ENCODE peak calls at places on chromosomes 13 and 19, in seven cellular contexts. I is H1, Z is GM12891, U is SK-N-SH, L is GM12878, Q is HepG2, W is K562. B is an unnamed sample.

GRCh38 chr13:49112782-49113525 is 107.2 kb upstream of the MLNR start:
- DNase-seq in L (no peak), I (peak), W (peak), U (no peak), Q (no peak), Z (no peak), B (no peak)

GRCh38 chr13:94344126-94344863 is 135.2 kb downstream of the DCT start:
- DNase-seq in U (no peak), Q (peak), I (peak), L (no peak), Z (no peak), W (no peak), B (no peak)

GRCh38 chr13:74074723-74075122 is 59.5 kb downstream of the KLF12 start:
- DNase-seq in U (no peak), W (no peak), I (no peak), L (no peak), Z (no peak), Q (no peak), B (no peak)

GRCh38 chr19:38513762-38514167 is 80.3 kb downstream of the RYR1 start:
- DNase-seq in Z (no peak), L (no peak), W (no peak), Q (no peak), U (no peak), I (no peak), B (no peak)

GRCh38 chr19:1073063-1073955 is 6.3 kb downstream of the ARHGAP45 start:
- DNase-seq in L (no peak), W (peak), U (no peak), Z (no peak), Q (no peak), I (no peak), B (no peak)

GRCh38 chr13:72290962-72291681 is 424.1 kb upstream of the DACH1 start:
- DNase-seq in I (peak), U (no peak), Z (no peak), Q (no peak), L (no peak), W (no peak), B (no peak)

GRCh38 chr13:70490320-70490935 is 382.2 kb upstream of the KLHL1 start:
- DNase-seq in Q (no peak), W (no peak), U (no peak), I (no peak), L (no peak), Z (no peak), B (no peak)

GRCh38 chr13:110331362-110331761 is 24.3 kb downstream of the COL4A2 start:
- DNase-seq in I (no peak), Q (no peak), U (no peak), W (no peak), Z (no peak), L (no peak), B (no peak)

GRCh38 chr13:27039171-27039701 is 132.4 kb downstream of the USP12 start:
- DNase-seq in L (no peak), Z (no peak), W (no peak), I (no peak), U (no peak), Q (no peak), B (no peak)

DNA sequence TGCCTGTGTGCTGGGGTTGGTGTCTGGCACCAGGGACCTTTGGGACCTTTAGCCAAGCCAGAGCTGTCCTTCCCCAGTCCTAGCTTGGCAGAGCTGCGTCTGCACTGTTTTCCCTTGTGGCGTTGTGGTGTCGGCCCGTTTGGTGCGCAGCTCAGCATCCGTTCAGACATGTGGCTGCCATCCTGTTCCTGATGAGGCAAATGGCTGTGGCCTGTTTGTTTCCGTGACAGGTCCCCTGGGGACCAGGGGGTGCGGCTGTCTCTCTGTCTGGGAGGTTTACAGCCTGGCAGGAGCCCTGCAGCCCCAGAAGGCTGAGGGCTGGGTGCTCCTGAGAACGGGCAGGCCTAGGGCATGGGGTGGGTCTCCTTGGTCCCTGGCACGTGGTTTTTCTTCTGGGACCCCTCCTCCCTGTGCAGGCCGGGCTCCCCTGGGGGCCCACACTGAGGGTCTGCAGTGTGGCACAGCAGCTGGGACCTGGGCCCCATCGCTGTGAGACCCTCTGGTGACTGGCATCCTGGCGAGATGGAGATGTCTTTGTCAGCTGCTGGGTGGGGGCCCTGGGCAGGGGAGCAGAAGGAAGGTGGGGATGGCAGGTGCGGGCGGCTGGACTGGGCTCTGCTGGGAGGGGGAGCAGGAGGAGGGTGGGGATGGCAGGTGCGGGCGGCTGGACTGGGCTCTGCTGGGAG is 4.0 kb downstream of the SPPL2B start:
- DNase-seq in W (no peak), Z (peak), L (peak), Q (no peak), I (no peak), U (no peak), B (peak)
- TF ChIP-seq POLR2AphosphoS5 in W (no peak), Z (no peak), L (no peak), Q (no peak), I (no peak), U (no peak), B (peak)

GRCh38 chr13:102327119-102327617 is 74.7 kb downstream of the FGF14 start:
- DNase-seq in I (no peak), W (no peak), Z (no peak), Q (no peak), U (no peak), L (no peak), B (no peak)
- TF ChIP-seq TAF1 in I (no peak), W (no peak), Z (no peak), Q (no peak), U (no peak), L (no peak), B (no peak)

GRCh38 chr13:97318532-97318931 is 96.4 kb downstream of the MBNL2 start:
- DNase-seq in Z (no peak), Q (no peak), U (no peak), I (no peak), W (no peak), L (no peak), B (no peak)

GRCh38 chr13:97313481-97313880 is 91.3 kb downstream of the MBNL2 start:
- DNase-seq in W (no peak), U (no peak), I (no peak), Z (no peak), Q (no peak), L (no peak), B (no peak)

GRCh38 chr13:97319088-97319487 is 97.0 kb downstream of the MBNL2 start:
- DNase-seq in L (no peak), I (no peak), W (no peak), Z (no peak), U (no peak), Q (no peak), B (no peak)

GRCh38 chr13:97317933-97318332 is 95.8 kb downstream of the MBNL2 start:
- DNase-seq in W (no peak), Z (no peak), U (no peak), Q (no peak), I (no peak), L (no peak), B (no peak)

DNA sequence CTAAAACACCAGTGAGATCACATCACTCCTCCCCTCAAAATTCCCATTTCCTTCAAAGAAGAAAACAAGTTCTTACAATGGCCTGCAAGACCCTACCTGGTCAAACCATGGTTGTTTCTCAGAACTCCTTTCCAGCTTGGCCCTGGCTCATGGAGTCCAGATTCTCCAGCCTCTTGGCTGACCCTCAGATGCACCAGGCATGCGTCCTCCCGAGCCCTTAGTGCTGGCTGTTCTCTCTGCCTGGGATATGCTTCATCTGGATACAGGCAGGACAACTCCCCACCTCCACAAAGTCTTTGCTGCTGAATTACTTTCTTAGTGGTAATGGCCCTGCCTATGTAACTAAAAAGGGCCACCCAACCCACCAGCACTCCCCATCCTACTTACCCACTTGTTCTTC is 94.3 kb downstream of the MBNL2 start:
- DNase-seq in I (no peak), Z (no peak), L (no peak), Q (no peak), U (no peak), W (no peak), B (no peak)
- TF ChIP-seq POLR2AphosphoS5 in I (no peak), Z (no peak), L (no peak), Q (no peak), U (no peak), W (no peak), B (no peak)

DNA sequence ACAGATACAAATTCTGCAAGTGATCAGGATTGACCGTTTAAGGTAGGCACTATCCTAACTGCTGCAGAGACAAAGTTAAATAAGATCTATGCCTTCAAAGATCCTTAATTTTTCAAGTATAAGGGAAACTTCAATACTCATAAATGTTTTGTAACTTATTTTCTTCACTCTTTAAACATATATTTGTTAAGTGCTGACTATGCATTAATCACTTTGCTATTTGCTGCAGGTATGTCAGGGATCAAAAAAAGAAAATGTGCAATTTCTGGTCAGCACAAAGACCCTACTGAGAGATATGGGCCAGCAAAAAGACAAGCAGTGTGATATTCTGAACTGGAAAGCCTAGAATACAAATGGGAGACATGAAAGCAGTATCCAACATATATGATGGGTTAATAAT is 756.1 kb upstream of the PCDH9 start:
- DNase-seq in U (no peak), Z (no peak), Q (no peak), L (no peak), I (no peak), W (no peak), B (no peak)
- TF ChIP-seq TAF1 in U (no peak), Z (no peak), Q (no peak), L (no peak), I (no peak), W (no peak), B (no peak)

B was measured in GM12892.